ENCODE peak calls at places on chromosome 14, in nine cellular contexts. F is GM12865, J is thoracic aorta, T is upper lobe of right lung, L is endothelial cell of umbilical vein, Y is Panc1, Z is fibroblast of lung, U is AG09309, G is esophagus muscularis mucosa. B is an unnamed sample.

GRCh38 chr14:56494167-56494566 is 85.4 kb upstream of the TMEM260 start:
- DNase-seq in F (no peak), J (no peak), T (no peak), L (no peak), Y (no peak), Z (no peak), U (no peak), G (peak; percentile 75), B (no peak)

GRCh38 chr14:73457050-73457934 is 1.1 kb downstream of the NUMB start:
- DNase-seq in F (peak; percentile 38), J (no peak), T (peak; percentile 72), L (peak; percentile 43), Y (no peak), Z (peak; percentile 33), U (no peak), G (peak; percentile 92), B (no peak)

GRCh38 chr14:93239869-93240677 is 33.0 kb downstream of the UBR7 start:
- DNase-seq in F (no peak), J (no peak), T (no peak), L (no peak), Y (peak; percentile 67), Z (peak; percentile 79), U (peak; percentile 7), G (no peak), B (no peak)

GRCh38 chr14:66495214-66496098 is 9.3 kb downstream of the CCDC196 start:
- DNase-seq in F (peak; percentile 78), J (no peak), T (no peak), L (peak; percentile 71), Y (no peak), Z (peak; percentile 69), U (peak; percentile 38), G (no peak), B (no peak)

GRCh38 chr14:39395555-39396254 is 36.5 kb downstream of the FBXO33 start:
- DNase-seq in F (no peak), J (no peak), T (no peak), L (peak; percentile 4), Y (no peak), Z (peak; percentile 19), U (no peak), G (no peak), B (no peak)

GRCh38 chr14:59483360-59483759 is 848 bp downstream of the L3HYPDH start:
- DNase-seq in F (no peak), J (peak; percentile 19), T (no peak), L (no peak), Y (peak; percentile 1), Z (peak; percentile 90), U (no peak), G (no peak), B (no peak)

GRCh38 chr14:35247777-35248475 is 44.3 kb upstream of the PSMA6 start:
- DNase-seq in F (no peak), J (no peak), T (no peak), L (no peak), Y (no peak), Z (peak; percentile 42), U (no peak), G (no peak), B (no peak)

GRCh38 chr14:88225721-88226120 is 97.3 kb downstream of the KCNK10 start:
- DNase-seq in F (no peak), J (no peak), T (no peak), L (no peak), Y (no peak), Z (no peak), U (no peak), G (no peak), B (no peak)

GRCh38 chr14:75282166-75282547 is 3.5 kb downstream of the FOS start:
- DNase-seq in F (no peak), J (no peak), T (no peak), L (no peak), Y (no peak), Z (peak; percentile 15), U (no peak), G (no peak), B (no peak)

GRCh38 chr14:101791919-101792572 is 30.5 kb downstream of the PPP2R5C start:
- DNase-seq in F (peak; percentile 39), J (no peak), T (no peak), L (peak; percentile 63), Y (no peak), Z (peak; percentile 61), U (peak; percentile 32), G (no peak), B (peak; percentile 48)

GRCh38 chr14:99255621-99256482 is 16.1 kb downstream of the BCL11B start:
- DNase-seq in F (no peak), J (no peak), T (no peak), L (no peak), Y (no peak), Z (no peak), U (no peak), G (no peak), B (no peak)

GRCh38 chr14:99258341-99258781 is 13.6 kb downstream of the BCL11B start:
- DNase-seq in F (no peak), J (no peak), T (no peak), L (no peak), Y (no peak), Z (no peak), U (no peak), G (no peak), B (no peak)

GRCh38 chr14:99257673-99258221 is 14.2 kb downstream of the BCL11B start:
- DNase-seq in F (no peak), J (no peak), T (no peak), L (no peak), Y (no peak), Z (no peak), U (no peak), G (no peak), B (no peak)

GRCh38 chr14:99257122-99257672 is 14.8 kb downstream of the BCL11B start:
- DNase-seq in F (no peak), J (no peak), T (no peak), L (no peak), Y (no peak), Z (no peak), U (no peak), G (no peak), B (no peak)

GRCh38 chr14:99256483-99256874 is 15.5 kb downstream of the BCL11B start:
- DNase-seq in F (no peak), J (no peak), T (no peak), L (no peak), Y (no peak), Z (no peak), U (no peak), G (no peak), B (no peak)
- TF ChIP-seq CTCF in F (no peak), J (no peak), T (no peak), L (no peak), Y (no peak), Z (no peak), U (no peak), G (no peak), B (no peak)

GRCh38 chr14:55065411-55065810 is 14.0 kb downstream of the MAPK1IP1L start:
- DNase-seq in F (no peak), J (no peak), T (no peak), L (no peak), Y (no peak), Z (no peak), U (no peak), G (no peak), B (no peak)
- H3K4me3 ChIP-seq in F (no peak overlapping the region), J (no peak overlapping the region), T (no peak overlapping the region), L (no peak overlapping the region), Y (no peak overlapping the region), Z (no peak overlapping the region), U (no peak overlapping the region), G (no peak overlapping the region), B (no peak overlapping the region)

DNA sequence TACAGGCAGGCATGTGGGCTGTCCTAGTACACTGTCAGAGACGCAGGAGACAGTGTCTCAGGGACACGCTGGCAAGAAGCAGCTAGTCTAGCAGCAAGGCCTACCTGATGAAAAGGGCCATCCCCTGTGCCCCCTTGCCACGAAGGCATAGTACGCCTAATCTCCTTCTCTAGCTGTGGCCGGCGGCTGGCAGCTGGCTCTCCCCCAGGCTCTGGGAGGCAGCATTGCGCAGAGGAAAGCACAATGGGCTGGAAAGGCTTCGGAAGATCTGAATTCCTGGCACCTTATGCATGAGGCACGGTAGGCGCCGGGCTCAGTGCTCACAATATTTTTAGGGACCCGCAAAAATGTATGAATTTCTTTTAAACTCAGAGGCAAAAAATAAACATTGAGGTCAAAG is 16.0 kb upstream of the PLEKHH1 start:
- DNase-seq in F (no peak), J (no peak), T (no peak), L (no peak), Y (no peak), Z (peak; percentile 42), U (no peak), G (no peak), B (no peak)
- TF ChIP-seq CTCF in F (no peak), J (no peak), T (no peak), L (peak; percentile 9), Y (peak; percentile 45), Z (no peak), U (peak; percentile 31), G (peak; percentile 22), B (peak; percentile 50)

DNA sequence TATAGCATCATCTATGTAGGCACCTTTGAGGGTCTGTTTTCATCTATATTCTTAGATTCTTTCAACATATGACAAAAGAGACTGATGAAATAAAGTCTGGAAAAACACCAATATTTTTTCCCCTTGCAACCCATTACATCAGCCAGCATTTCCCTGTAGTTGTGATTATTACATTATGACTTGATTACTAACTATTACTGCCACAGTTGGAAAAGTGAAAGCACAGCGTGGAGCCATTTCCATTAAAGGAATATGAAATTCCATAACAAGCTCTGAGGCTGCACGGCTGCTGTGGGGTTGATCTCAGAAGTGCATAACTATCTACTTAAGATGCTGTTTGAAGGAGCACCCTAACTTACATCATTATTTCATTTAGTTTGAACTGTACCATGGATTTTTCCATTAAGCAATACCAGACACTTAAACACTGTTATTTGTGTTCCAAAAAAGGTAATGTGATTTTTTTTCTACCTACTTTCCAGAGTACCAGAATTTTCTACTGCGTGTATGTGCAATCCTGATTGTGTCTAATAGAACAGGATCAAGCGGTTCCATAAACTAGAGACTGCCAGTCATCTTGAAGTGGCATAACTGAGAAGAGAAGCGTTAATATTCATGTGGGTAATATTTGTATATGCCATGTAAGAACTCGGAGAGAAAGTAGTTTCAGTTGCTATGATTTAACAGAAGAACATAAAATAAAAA is 405.5 kb downstream of the MDGA2 start:
- DNase-seq in F (no peak), J (no peak), T (no peak), L (no peak), Y (no peak), Z (no peak), U (no peak), G (no peak), B (no peak)
- H3K4me3 ChIP-seq in F (no peak overlapping the region), J (no peak overlapping the region), T (no peak overlapping the region), L (no peak overlapping the region), Y (no peak overlapping the region), Z (no peak overlapping the region), U (no peak overlapping the region), G (peak overlapping the region; percentile 38), B (no peak overlapping the region)

GRCh38 chr14:105168979-105169507 is 467 bp upstream of the JAG2 start:
- DNase-seq in F (peak; percentile 14), J (no peak), T (no peak), L (peak; percentile 81), Y (no peak), Z (no peak), U (no peak), G (no peak), B (no peak)
- TF ChIP-seq CTCF in F (peak; percentile 44), J (no peak), T (peak; percentile 45), L (peak; percentile 92), Y (peak; percentile 72), Z (peak; percentile 30), U (peak; percentile 24), G (peak; percentile 40), B (peak; percentile 67)